ENCODE peak calls at places on chromosomes 1 and 21, in ten cellular contexts. H, V, I, G, O, A, W, K, E and Y are unnamed samples.

GRCh38 chr21:38170283-38170682 is 86.5 kb upstream of the KCNJ15 start:
- DNase-seq in H (no peak), V (no peak), I (peak; percentile 33), G (no peak), O (no peak), A (no peak), W (no peak), K (no peak), E (peak; percentile 57), Y (no peak)

GRCh38 chr21:17612023-17612564 is 607 bp downstream of the BTG3 start:
- DNase-seq in H (peak; percentile 87), V (peak; percentile 90), I (peak; percentile 34), G (peak; percentile 15), O (no peak), A (peak; percentile 41), W (peak; percentile 90), K (no peak), E (peak; percentile 29), Y (peak; percentile 27)

GRCh38 chr1:200445213-200445612 is 35.4 kb upstream of the ZNF281 start:
- DNase-seq in H (no peak), V (no peak), I (no peak), G (no peak), O (no peak), A (no peak), W (no peak), K (no peak), E (no peak), Y (no peak)

GRCh38 chr1:54488065-54488750 is 59.8 kb upstream of the ACOT11 start:
- DNase-seq in H (peak; percentile 94), V (peak; percentile 98), I (peak; percentile 93), G (peak; percentile 92), O (peak; percentile 78), A (peak; percentile 95), W (peak; percentile 98), K (peak; percentile 76), E (peak; percentile 87), Y (peak; percentile 92)

GRCh38 chr1:35544976-35545375 is 12.2 kb downstream of the KIAA0319L start:
- DNase-seq in H (no peak), V (no peak), I (peak; percentile 71), G (peak; percentile 88), O (no peak), A (peak; percentile 35), W (no peak), K (no peak), E (peak; percentile 45), Y (no peak)

GRCh38 chr1:86779308-86780191 is 75.2 kb downstream of the SH3GLB1 start:
- DNase-seq in H (no peak), V (no peak), I (no peak), G (no peak), O (no peak), A (no peak), W (no peak), K (no peak), E (no peak), Y (no peak)

GRCh38 chr1:170917373-170917772 is 18.0 kb upstream of the MROH9 start:
- DNase-seq in H (no peak), V (no peak), I (no peak), G (no peak), O (no peak), A (no peak), W (no peak), K (no peak), E (no peak), Y (no peak)

GRCh38 chr21:46651121-46651520 is 15.6 kb downstream of the PRMT2 start:
- DNase-seq in H (no peak), V (no peak), I (no peak), G (no peak), O (no peak), A (no peak), W (peak; percentile 56), K (no peak), E (no peak), Y (no peak)

GRCh38 chr1:154493276-154493675 is 8.7 kb upstream of the TDRD10 start:
- DNase-seq in H (peak; percentile 87), V (peak; percentile 86), I (peak; percentile 79), G (peak; percentile 56), O (no peak), A (peak; percentile 39), W (no peak), K (no peak), E (no peak), Y (no peak)

GRCh38 chr1:154499446-154499845 is 2.6 kb upstream of the TDRD10 start:
- DNase-seq in H (no peak), V (no peak), I (no peak), G (no peak), O (no peak), A (no peak), W (no peak), K (no peak), E (no peak), Y (no peak)

GRCh38 chr1:154495496-154496273 is 6.3 kb upstream of the TDRD10 start:
- DNase-seq in H (no peak), V (peak; percentile 3), I (no peak), G (no peak), O (no peak), A (no peak), W (no peak), K (no peak), E (no peak), Y (no peak)

GRCh38 chr1:154497026-154497806 is 4.8 kb upstream of the TDRD10 start:
- DNase-seq in H (peak; percentile 83), V (peak; percentile 80), I (peak; percentile 66), G (no peak), O (no peak), A (no peak), W (no peak), K (no peak), E (no peak), Y (no peak)

DNA sequence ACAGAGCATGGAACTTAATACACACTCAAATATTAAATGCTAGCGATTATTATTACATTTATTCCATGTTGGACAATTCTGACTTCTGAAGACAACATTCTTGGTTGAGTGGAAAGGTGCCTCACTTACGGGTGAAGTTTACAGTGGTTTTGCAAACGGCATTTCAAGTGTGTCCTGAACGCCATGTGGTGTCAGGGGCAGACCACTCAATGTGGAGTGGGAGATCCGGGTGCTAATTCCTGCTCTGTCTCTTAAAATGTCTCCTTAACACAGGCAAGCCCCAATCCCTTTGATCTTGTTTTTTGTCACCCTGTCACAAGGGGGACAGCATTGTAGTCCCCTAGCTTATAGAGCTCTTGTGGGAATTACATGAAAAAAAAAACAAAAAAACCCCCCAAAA is 5.6 kb upstream of the TDRD10 start:
- DNase-seq in H (peak; percentile 41), V (no peak), I (no peak), G (no peak), O (no peak), A (no peak), W (no peak), K (no peak), E (no peak), Y (no peak)
- TF ChIP-seq POLR2A in H (no peak), V (no peak), I (no peak), G (no peak), O (no peak), A (no peak), W (no peak), K (no peak), E (no peak), Y (no peak)

GRCh38 chr1:59062743-59063142 is 234.2 kb upstream of the FGGY start:
- DNase-seq in H (no peak), V (no peak), I (peak; percentile 59), G (no peak), O (no peak), A (peak; percentile 26), W (no peak), K (no peak), E (peak; percentile 22), Y (no peak)

GRCh38 chr1:59063501-59063900 is 233.4 kb upstream of the FGGY start:
- DNase-seq in H (no peak), V (no peak), I (no peak), G (no peak), O (no peak), A (no peak), W (no peak), K (no peak), E (no peak), Y (no peak)

GRCh38 chr1:59058681-59059441 is 238.0 kb upstream of the FGGY start:
- DNase-seq in H (no peak), V (no peak), I (no peak), G (no peak), O (no peak), A (no peak), W (no peak), K (no peak), E (no peak), Y (no peak)

GRCh38 chr1:59064592-59064991 is 232.3 kb upstream of the FGGY start:
- DNase-seq in H (no peak), V (no peak), I (no peak), G (no peak), O (no peak), A (no peak), W (no peak), K (no peak), E (no peak), Y (no peak)

DNA sequence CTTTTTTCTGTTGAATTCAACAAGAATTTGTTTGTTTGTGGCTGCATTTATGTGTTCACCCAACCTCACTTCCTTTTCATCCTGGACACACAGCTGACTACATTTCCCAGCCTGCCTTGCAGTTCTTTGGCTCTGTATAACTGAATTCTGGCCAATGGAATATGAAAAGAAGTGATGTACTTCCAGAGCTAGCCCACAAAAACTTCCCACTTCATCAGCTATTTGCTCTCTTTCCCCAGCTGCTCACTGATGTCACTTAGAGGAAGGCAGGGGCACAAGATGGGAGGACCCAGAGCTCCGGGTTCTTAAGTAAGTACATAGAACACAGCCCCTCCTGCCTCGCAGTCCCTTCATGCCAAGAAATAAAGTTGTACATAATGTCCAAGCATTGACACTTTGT is 235.0 kb upstream of the FGGY start:
- DNase-seq in H (no peak), V (peak; percentile 89), I (peak; percentile 76), G (peak; percentile 33), O (no peak), A (peak; percentile 38), W (no peak), K (no peak), E (peak; percentile 44), Y (peak; percentile 39)
- TF ChIP-seq POLR2A in H (peak; percentile 13), V (no peak), I (peak; percentile 83), G (no peak), O (no peak), A (peak; percentile 41), W (peak; percentile 68), K (no peak), E (no peak), Y (no peak)

GRCh38 chr1:113935970-113936369 is 6.8 kb downstream of the HIPK1 start:
- DNase-seq in H (no peak), V (no peak), I (no peak), G (no peak), O (no peak), A (no peak), W (no peak), K (no peak), E (no peak), Y (no peak)

GRCh38 chr1:113935176-113935575 is 6.1 kb downstream of the HIPK1 start:
- DNase-seq in H (no peak), V (no peak), I (no peak), G (no peak), O (no peak), A (no peak), W (no peak), K (no peak), E (no peak), Y (no peak)

GRCh38 chr1:113934511-113935055 is 5.5 kb downstream of the HIPK1 start:
- DNase-seq in H (no peak), V (no peak), I (no peak), G (no peak), O (no peak), A (no peak), W (no peak), K (no peak), E (no peak), Y (no peak)

GRCh38 chr1:113931456-113931855 is 2.3 kb downstream of the HIPK1 start:
- DNase-seq in H (no peak), V (no peak), I (no peak), G (peak; percentile 58), O (no peak), A (no peak), W (no peak), K (no peak), E (no peak), Y (no peak)

DNA sequence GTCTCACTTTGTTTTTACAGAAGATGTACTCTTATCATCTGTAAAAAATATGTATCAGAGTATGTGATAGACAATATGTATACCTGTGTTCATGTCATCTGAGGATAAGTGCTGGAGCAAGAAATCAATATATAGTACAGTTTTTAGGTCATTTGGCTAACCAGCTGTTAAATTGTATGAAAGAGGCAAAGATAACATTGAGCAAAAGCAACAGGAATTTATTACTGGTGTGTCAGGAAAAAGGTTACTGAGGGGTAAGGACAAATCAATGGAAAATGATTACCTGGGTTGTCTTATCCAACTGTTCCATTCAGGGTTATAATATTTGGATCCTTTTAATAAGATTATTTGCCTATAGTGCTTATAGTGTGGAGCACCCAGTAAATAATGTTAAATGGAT is 4.9 kb downstream of the HIPK1 start:
- DNase-seq in H (no peak), V (no peak), I (no peak), G (no peak), O (no peak), A (no peak), W (no peak), K (no peak), E (no peak), Y (no peak)
- TF ChIP-seq POLR2A in H (no peak), V (no peak), I (no peak), G (no peak), O (no peak), A (no peak), W (no peak), K (no peak), E (no peak), Y (no peak)

GRCh38 chr1:12231276-12231595 is 1.4 kb downstream of the VPS13D start:
- DNase-seq in H (no peak), V (no peak), I (no peak), G (no peak), O (no peak), A (no peak), W (no peak), K (no peak), E (no peak), Y (no peak)
- TF ChIP-seq POLR2A in H (no peak), V (no peak), I (no peak), G (no peak), O (no peak), A (no peak), W (no peak), K (no peak), E (no peak), Y (no peak)